ENCODE peak calls at places on chromosomes 7 and 10, in ten cellular contexts. U is astrocyte, M is AG09309, W is bronchial epithelial cell, E is D721Med, R is AG04450, H is prostate gland, Y is BJ, K is fibroblast of the aortic adventitia, T is pancreas. C is an unnamed sample.

GRCh38 chr7:30519122-30519521 is 14.5 kb upstream of the GGCT start:
- DNase-seq in U (no peak), M (no peak), W (no peak), E (no peak), R (no peak), H (peak), Y (no peak), K (no peak), T (no peak), C (no peak)

GRCh38 chr10:92972066-92972870 is 88.3 kb upstream of the CYP26C1 start:
- DNase-seq in U (peak), M (peak), W (peak), E (no peak), R (no peak), H (no peak), Y (peak), K (peak), T (no peak), C (peak)

GRCh38 chr7:152588350-152588749 is 87.6 kb downstream of the XRCC2 start:
- DNase-seq in U (peak), M (peak), W (peak), E (no peak), R (peak), H (no peak), Y (peak), K (peak), T (no peak), C (no peak)

GRCh38 chr10:66804911-66805310 is 120.9 kb upstream of the LRRTM3 start:
- DNase-seq in U (no peak), M (no peak), W (no peak), E (no peak), R (no peak), H (no peak), Y (no peak), K (no peak), T (no peak), C (no peak)

GRCh38 chr10:37733822-37734221 is 123.6 kb downstream of the ZNF248 start:
- DNase-seq in U (no peak), M (no peak), W (no peak), E (no peak), R (no peak), H (no peak), Y (no peak), K (no peak), T (no peak), C (no peak)

GRCh38 chr10:92834981-92835380 is 13.3 kb upstream of the EXOC6 start:
- DNase-seq in U (peak), M (no peak), W (peak), E (no peak), R (no peak), H (no peak), Y (no peak), K (peak), T (no peak), C (no peak)

GRCh38 chr7:30738026-30738915 is 13.7 kb upstream of the INMT start:
- DNase-seq in U (no peak), M (no peak), W (no peak), E (no peak), R (no peak), H (no peak), Y (no peak), K (no peak), T (no peak), C (no peak)

GRCh38 chr10:122207596-122207995 is 63.5 kb upstream of the BTBD16 start:
- DNase-seq in U (no peak), M (no peak), W (no peak), E (no peak), R (peak), H (no peak), Y (no peak), K (no peak), T (no peak), C (no peak)

GRCh38 chr10:122847782-122848604 is 2.3 kb upstream of the CUZD1 start:
- DNase-seq in U (no peak), M (no peak), W (no peak), E (no peak), R (no peak), H (no peak), Y (no peak), K (no peak), T (peak), C (peak)

GRCh38 chr7:73549176-73549575 is 8.3 kb downstream of the BCL7B start:
- DNase-seq in U (no peak), M (no peak), W (no peak), E (no peak), R (no peak), H (no peak), Y (no peak), K (no peak), T (no peak), C (no peak)

GRCh38 chr7:128665057-128665456 is 7.0 kb upstream of the GARIN1A start:
- DNase-seq in U (no peak), M (no peak), W (no peak), E (no peak), R (no peak), H (no peak), Y (no peak), K (no peak), T (no peak), C (no peak)

GRCh38 chr7:122746948-122747347 is 44.2 kb upstream of the RNF148 start:
- DNase-seq in U (no peak), M (no peak), W (no peak), E (no peak), R (no peak), H (no peak), Y (no peak), K (no peak), T (no peak), C (no peak)

GRCh38 chr10:84159076-84159475 is 14.5 kb upstream of the GPR15LG start:
- DNase-seq in U (no peak), M (no peak), W (peak), E (no peak), R (no peak), H (no peak), Y (no peak), K (no peak), T (no peak), C (no peak)

GRCh38 chr7:35477609-35478008 is 217.3 kb downstream of the HERPUD2 start:
- DNase-seq in U (no peak), M (no peak), W (no peak), E (no peak), R (no peak), H (no peak), Y (no peak), K (no peak), T (no peak), C (no peak)

GRCh38 chr7:67392596-67393438 is 396.2 kb downstream of the TYW1 start:
- DNase-seq in U (no peak), M (no peak), W (no peak), E (no peak), R (no peak), H (peak), Y (no peak), K (no peak), T (no peak), C (no peak)

GRCh38 chr10:91799580-91799975 is 1.4 kb downstream of the TNKS2 start:
- DNase-seq in U (peak), M (no peak), W (peak), E (no peak), R (no peak), H (no peak), Y (no peak), K (no peak), T (no peak), C (no peak)

GRCh38 chr7:146090023-146090645 is 26.5 kb upstream of the CNTNAP2 start:
- DNase-seq in U (no peak), M (no peak), W (peak), E (no peak), R (no peak), H (no peak), Y (no peak), K (peak), T (no peak), C (no peak)
- TF ChIP-seq CTCF in U (peak), M (peak), W (peak), E (peak), R (peak), H (peak), Y (peak), K (peak), T (peak), C (peak)

DNA sequence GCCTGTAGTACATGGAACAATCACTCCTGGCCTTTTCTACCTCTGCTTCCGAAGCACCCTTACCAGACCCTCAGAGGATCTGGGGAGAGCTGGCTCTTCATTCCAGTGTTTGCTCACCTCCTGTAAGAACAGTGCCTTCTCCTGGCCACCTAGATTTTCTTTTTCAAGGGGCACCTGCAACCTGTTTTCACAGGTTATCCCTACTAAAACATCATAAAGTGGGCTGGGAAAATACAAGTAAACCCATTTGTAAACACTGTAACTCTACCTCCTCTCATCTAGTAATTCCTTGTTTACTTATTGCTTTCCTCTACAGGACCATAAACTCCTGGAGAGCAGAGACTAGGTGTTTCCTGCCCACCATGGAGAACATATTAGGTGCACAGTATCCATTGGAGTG is 1.1 kb downstream of the PIK3AP1 start:
- DNase-seq in U (no peak), M (no peak), W (no peak), E (no peak), R (no peak), H (no peak), Y (no peak), K (no peak), T (no peak), C (no peak)
- TF ChIP-seq CTCF in U (no peak), M (no peak), W (no peak), E (no peak), R (no peak), H (no peak), Y (no peak), K (no peak), T (no peak), C (no peak)

DNA sequence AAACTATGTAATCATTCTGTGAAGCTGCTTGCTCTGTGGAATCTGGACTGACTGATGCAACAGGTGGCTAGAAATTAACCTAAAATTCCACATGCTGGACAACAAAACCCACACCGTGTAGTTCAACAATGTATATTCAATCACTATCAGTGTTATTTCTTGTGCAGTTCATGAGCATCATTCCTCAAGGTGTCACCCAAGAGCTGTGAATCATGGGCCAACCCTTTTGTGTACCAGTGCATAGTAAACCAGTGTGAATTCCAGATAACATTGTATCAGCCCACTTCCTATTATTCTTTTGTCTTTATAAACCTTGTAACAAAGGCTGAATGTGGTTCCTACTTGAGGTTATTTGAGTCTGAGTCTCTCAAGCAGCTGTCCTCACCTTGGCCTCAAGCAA is 905.2 kb upstream of the ZNF722 start:
- DNase-seq in U (no peak), M (no peak), W (no peak), E (no peak), R (no peak), H (no peak), Y (no peak), K (no peak), T (no peak), C (no peak)
- TF ChIP-seq CTCF in U (no peak), M (no peak), W (no peak), E (no peak), R (no peak), H (no peak), Y (no peak), K (no peak), T (no peak), C (no peak)

DNA sequence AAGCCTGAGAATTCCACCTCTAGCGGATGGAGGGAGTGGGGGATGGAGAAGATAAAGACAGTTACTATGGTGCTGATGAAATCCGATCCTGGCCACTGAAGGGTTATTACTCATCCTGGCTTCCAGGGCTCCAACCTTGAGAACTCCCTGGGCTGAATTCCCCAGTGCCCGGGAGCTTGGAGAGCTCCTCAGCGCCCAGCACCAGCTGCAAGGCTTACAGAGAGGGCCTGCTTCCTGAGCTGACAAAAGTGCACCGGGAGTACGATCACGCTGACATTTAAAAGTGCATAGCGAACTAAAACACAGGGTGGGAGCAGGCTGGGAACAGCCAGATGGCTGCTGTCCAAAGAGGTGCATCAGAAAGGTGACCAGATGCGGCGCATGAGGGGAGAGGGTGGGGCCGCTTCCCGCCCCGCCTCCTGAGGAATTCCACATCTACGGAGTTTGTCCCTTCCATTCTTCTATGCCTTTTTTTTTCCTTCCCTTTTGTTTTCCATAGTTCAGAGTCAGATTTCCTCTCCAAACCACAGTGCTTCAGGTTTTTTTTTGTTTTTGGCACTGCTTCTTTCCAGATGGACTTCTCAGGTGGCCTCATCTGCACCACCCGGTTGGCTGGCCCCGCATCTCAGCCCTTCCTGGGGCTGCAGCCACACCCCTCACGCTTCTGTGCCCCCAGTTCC is 62.3 kb upstream of the MKRN1 start:
- DNase-seq in U (peak), M (peak), W (peak), E (no peak), R (peak), H (peak), Y (no peak), K (peak), T (peak), C (peak)
- TF ChIP-seq CTCF in U (no peak), M (no peak), W (no peak), E (no peak), R (no peak), H (no peak), Y (no peak), K (no peak), T (no peak), C (no peak)

GRCh38 chr7:48528689-48529088 is 357.4 kb downstream of the ABCA13 start:
- DNase-seq in U (no peak), M (no peak), W (no peak), E (no peak), R (no peak), H (no peak), Y (no peak), K (no peak), T (no peak), C (no peak)
- TF ChIP-seq CTCF in U (no peak), M (no peak), W (no peak), E (no peak), R (no peak), H (no peak), Y (no peak), K (no peak), T (no peak), C (no peak)

GRCh38 chr7:155217629-155218028 is 80.0 kb upstream of the INSIG1 start:
- DNase-seq in U (no peak), M (no peak), W (no peak), E (no peak), R (no peak), H (no peak), Y (no peak), K (no peak), T (no peak), C (no peak)
- TF ChIP-seq CTCF in U (no peak), M (no peak), W (no peak), E (no peak), R (no peak), H (no peak), Y (no peak), K (no peak), T (no peak), C (no peak)

GRCh38 chr7:101828308-101829020 is 11.0 kb downstream of the CUX1 start:
- DNase-seq in U (no peak), M (no peak), W (no peak), E (no peak), R (no peak), H (no peak), Y (no peak), K (no peak), T (no peak), C (no peak)
- TF ChIP-seq CTCF in U (no peak), M (no peak), W (no peak), E (no peak), R (no peak), H (no peak), Y (no peak), K (no peak), T (no peak), C (no peak)

GRCh38 chr7:143256325-143256724 is 6.9 kb upstream of the GSTK1 start:
- DNase-seq in U (no peak), M (no peak), W (no peak), E (no peak), R (no peak), H (no peak), Y (no peak), K (no peak), T (no peak), C (no peak)
- TF ChIP-seq CTCF in U (no peak), M (no peak), W (no peak), E (no peak), R (no peak), H (no peak), Y (no peak), K (peak), T (no peak), C (no peak)

GRCh38 chr10:76628801-76629200 is 1008.8 kb downstream of the KCNMA1 start:
- DNase-seq in U (no peak), M (no peak), W (peak), E (no peak), R (no peak), H (no peak), Y (no peak), K (no peak), T (no peak), C (no peak)

GRCh38 chr10:76626406-76626805 is 1011.2 kb downstream of the KCNMA1 start:
- DNase-seq in U (no peak), M (no peak), W (no peak), E (no peak), R (no peak), H (no peak), Y (no peak), K (no peak), T (no peak), C (no peak)

GRCh38 chr10:76631054-76631453 is 1006.6 kb downstream of the KCNMA1 start:
- DNase-seq in U (no peak), M (no peak), W (no peak), E (no peak), R (no peak), H (no peak), Y (no peak), K (no peak), T (no peak), C (no peak)

DNA sequence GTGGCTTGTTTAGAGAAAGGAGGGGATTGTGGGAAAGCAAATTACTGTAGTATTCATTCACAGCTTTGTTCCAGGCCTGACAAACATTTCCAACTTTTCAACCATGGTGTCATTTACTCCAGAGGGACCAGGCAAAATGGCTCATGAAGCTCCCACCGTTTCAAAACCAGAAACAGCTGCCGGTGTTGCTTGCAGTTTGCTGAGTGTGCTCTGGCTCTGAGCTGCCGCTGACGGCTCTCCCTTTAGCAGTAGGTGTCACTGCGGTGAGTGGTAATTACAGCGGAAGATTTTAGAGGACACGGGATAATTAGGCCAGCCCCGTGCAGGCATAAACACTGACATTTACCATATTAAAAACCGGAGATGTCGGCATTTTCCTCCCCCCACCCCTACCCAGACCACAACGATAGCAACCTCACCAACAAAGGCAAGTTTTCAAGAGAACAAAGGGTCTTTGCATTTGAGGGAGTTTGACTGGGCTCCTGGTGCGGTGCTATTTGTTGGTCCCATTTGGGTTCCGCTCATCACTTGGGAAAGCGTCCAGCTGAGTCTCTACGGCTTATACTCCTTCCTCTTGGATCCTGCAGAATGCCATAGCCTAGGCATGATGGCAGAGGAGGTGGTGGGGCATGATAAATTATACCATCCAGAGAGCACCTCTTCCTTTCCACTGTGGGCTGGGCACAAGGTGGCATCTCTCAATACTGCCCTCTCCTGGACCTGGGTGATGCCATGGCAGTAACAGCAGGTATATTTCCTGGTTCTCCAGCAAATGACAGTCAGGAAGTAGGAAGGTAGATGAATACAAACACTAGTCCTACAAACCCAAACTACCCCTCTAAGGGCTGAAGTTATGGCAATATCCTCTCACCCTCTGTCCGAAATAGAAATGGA is 1005.2 kb downstream of the KCNMA1 start:
- DNase-seq in U (no peak), M (no peak), W (peak), E (no peak), R (no peak), H (no peak), Y (no peak), K (no peak), T (peak), C (no peak)
- TF ChIP-seq CTCF in U (peak), M (peak), W (peak), E (peak), R (peak), H (no peak), Y (peak), K (peak), T (peak), C (peak)

GRCh38 chr7:32044739-32045138 is 25.5 kb downstream of the PDE1C start:
- DNase-seq in U (no peak), M (no peak), W (no peak), E (no peak), R (no peak), H (no peak), Y (no peak), K (no peak), T (no peak), C (no peak)

GRCh38 chr7:32039000-32039756 is 31.0 kb downstream of the PDE1C start:
- DNase-seq in U (no peak), M (no peak), W (no peak), E (no peak), R (no peak), H (no peak), Y (no peak), K (no peak), T (no peak), C (no peak)

GRCh38 chr7:32045228-32045627 is 25.0 kb downstream of the PDE1C start:
- DNase-seq in U (no peak), M (no peak), W (no peak), E (no peak), R (no peak), H (no peak), Y (no peak), K (no peak), T (no peak), C (no peak)

GRCh38 chr7:32043688-32044087 is 26.5 kb downstream of the PDE1C start:
- DNase-seq in U (peak), M (peak), W (no peak), E (no peak), R (peak), H (no peak), Y (no peak), K (peak), T (no peak), C (no peak)

GRCh38 chr7:32042900-32043299 is 27.3 kb downstream of the PDE1C start:
- DNase-seq in U (no peak), M (no peak), W (no peak), E (no peak), R (no peak), H (no peak), Y (no peak), K (no peak), T (no peak), C (no peak)
- TF ChIP-seq CTCF in U (no peak), M (no peak), W (no peak), E (no peak), R (no peak), H (no peak), Y (no peak), K (no peak), T (no peak), C (no peak)